ENCODE peak calls at places on chromosomes 7 and 10, in nine cellular contexts. T, L, U, O, H, C, B, Y and W are unnamed samples. For H3K4me1, the result is how much of the 10 kb centered on the place peaks cover.

GRCh38 chr7:44631458-44632115 is 25.2 kb downstream of the OGDH start:
- DNase-seq in T (peak), O (peak), B (no peak), C (peak), Y (no peak), L (no peak), U (no peak), H (peak), W (no peak)

GRCh38 chr10:101238732-101239105 is 9.5 kb upstream of the LBX1 start:
- DNase-seq in Y (no peak), H (peak), T (no peak), B (no peak), L (no peak), C (no peak), U (no peak), O (no peak), W (no peak)

GRCh38 chr10:93815304-93816091 is 57.8 kb downstream of the LGI1 start:
- DNase-seq in C (peak), H (no peak), U (no peak), Y (no peak), B (no peak), L (no peak), T (no peak), O (no peak), W (no peak)

GRCh38 chr10:77381750-77382149 is 255.9 kb downstream of the KCNMA1 start:
- DNase-seq in B (no peak), T (no peak), L (no peak), C (no peak), O (no peak), U (no peak), Y (no peak), H (no peak), W (no peak)

GRCh38 chr10:118546479-118546878 is 49.0 kb downstream of the PRLHR start:
- DNase-seq in L (no peak), C (no peak), T (no peak), U (no peak), B (no peak), Y (no peak), O (no peak), H (no peak), W (no peak)

GRCh38 chr10:132365102-132365501 is 31.9 kb upstream of the PWWP2B start:
- DNase-seq in U (no peak), L (no peak), T (no peak), B (no peak), O (no peak), H (no peak), C (no peak), Y (no peak), W (no peak)

GRCh38 chr10:109770000-109770399 is 153.3 kb downstream of the XPNPEP1 start:
- DNase-seq in B (no peak), L (no peak), C (no peak), Y (no peak), U (no peak), T (no peak), O (no peak), H (no peak), W (no peak)

GRCh38 chr7:129825554-129826267 is 127.0 kb downstream of the UBE2H start:
- DNase-seq in T (no peak), H (peak), L (peak), C (peak), B (peak), U (peak), Y (peak), O (peak), W (peak)

GRCh38 chr7:148501707-148502139 is 88.8 kb upstream of the C7orf33 start:
- DNase-seq in H (peak), O (no peak), B (no peak), C (peak), T (peak), L (no peak), U (peak), Y (no peak), W (peak)

GRCh38 chr7:8035647-8036518 is 67.3 kb downstream of the GLCCI1 start:
- DNase-seq in U (peak), B (no peak), H (peak), C (peak), O (peak), Y (no peak), L (no peak), T (peak), W (peak)

GRCh38 chr7:87445897-87446296 is 29.6 kb downstream of the ABCB4 start:
- DNase-seq in L (no peak), U (no peak), B (no peak), O (no peak), H (no peak), Y (no peak), C (no peak), T (no peak), W (no peak)

GRCh38 chr7:34096135-34096775 is 190.9 kb downstream of the BMPER start:
- DNase-seq in Y (peak), B (peak), H (peak), O (no peak), U (no peak), L (no peak), T (peak), C (peak), W (no peak)

GRCh38 chr7:47067215-47067614 is 514.7 kb downstream of the TNS3 start:
- DNase-seq in O (no peak), B (no peak), H (no peak), C (no peak), L (no peak), Y (no peak), U (no peak), T (no peak), W (no peak)

GRCh38 chr10:132520147-132520811 is 17.3 kb upstream of the INPP5A start:
- DNase-seq in L (no peak), T (peak), B (no peak), H (peak), O (no peak), U (no peak), Y (peak), C (peak), W (no peak)

GRCh38 chr7:35785250-35785649 is 15.6 kb upstream of the SEPTIN7 start:
- DNase-seq in C (no peak), B (no peak), H (no peak), Y (no peak), U (no peak), L (no peak), O (no peak), T (no peak), W (no peak)

GRCh38 chr7:70035509-70035908 is 437.2 kb downstream of the AUTS2 start:
- DNase-seq in Y (no peak), T (no peak), U (no peak), O (no peak), C (no peak), B (no peak), L (no peak), H (peak), W (no peak)

GRCh38 chr7:5424689-5425506 is 1.3 kb upstream of the TNRC18 start:
- DNase-seq in T (no peak), O (no peak), B (peak), Y (peak), L (no peak), H (peak), C (peak), U (peak), W (peak)

GRCh38 chr7:132138817-132139216 is 437.5 kb downstream of the PLXNA4 start:
- DNase-seq in H (no peak), Y (no peak), U (no peak), B (no peak), T (peak), O (no peak), C (no peak), L (no peak), W (no peak)

GRCh38 chr10:113752553-113752952 is 1.1 kb downstream of the PLEKHS1 start:
- DNase-seq in U (no peak), L (no peak), O (no peak), T (no peak), H (no peak), Y (no peak), C (no peak), B (no peak), W (peak)
- H3K27ac ChIP-seq in U (no peak), L (no peak), O (no peak), T (no peak), H (no peak), Y (no peak), C (no peak), B (no peak), W (peak)

GRCh38 chr7:27606270-27607209 is 56.1 kb downstream of the HIBADH start:
- DNase-seq in U (no peak), Y (no peak), H (peak), C (peak), T (peak), L (no peak), B (no peak), O (no peak), W (peak)
- H3K4me1 ChIP-seq in U (under half), Y (under half), H (under half), C (under half), T (under half), L (half or more), B (under half), O (under half), W (under half)

DNA sequence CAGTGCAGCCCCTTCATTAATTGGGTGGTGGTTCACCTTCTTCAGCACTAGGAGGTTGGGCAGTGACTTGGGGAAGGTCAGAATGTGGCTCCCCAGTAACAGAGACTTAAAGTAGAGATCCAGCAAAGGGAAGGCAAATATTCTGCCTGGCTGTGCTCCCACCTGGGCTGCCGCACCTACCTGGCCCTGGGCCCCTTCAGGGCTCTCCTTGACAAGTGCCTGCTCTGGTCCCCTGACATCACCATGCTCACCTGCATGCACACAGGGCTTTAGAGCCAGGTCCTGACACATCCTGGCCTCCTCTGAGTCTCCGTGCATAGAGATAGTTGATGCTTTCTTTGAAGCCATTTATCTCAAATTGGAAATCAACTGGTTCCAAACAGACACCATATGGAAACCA is 1.8 kb downstream of the CLRN3 start:
- DNase-seq in Y (no peak), H (no peak), C (no peak), B (no peak), U (no peak), T (no peak), O (no peak), L (no peak), W (peak)
- H3K27ac ChIP-seq in Y (no peak), H (no peak), C (peak), B (no peak), U (no peak), T (no peak), O (no peak), L (no peak), W (peak)

GRCh38 chr7:77409739-77410545 is 6.2 kb downstream of the GSAP start:
- DNase-seq in L (no peak), C (no peak), T (peak), Y (no peak), O (no peak), U (no peak), B (no peak), H (peak), W (no peak)
- H3K4me1 ChIP-seq in L (under half), C (under half), T (under half), Y (under half), O (under half), U (under half), B (under half), H (under half), W (under half)

DNA sequence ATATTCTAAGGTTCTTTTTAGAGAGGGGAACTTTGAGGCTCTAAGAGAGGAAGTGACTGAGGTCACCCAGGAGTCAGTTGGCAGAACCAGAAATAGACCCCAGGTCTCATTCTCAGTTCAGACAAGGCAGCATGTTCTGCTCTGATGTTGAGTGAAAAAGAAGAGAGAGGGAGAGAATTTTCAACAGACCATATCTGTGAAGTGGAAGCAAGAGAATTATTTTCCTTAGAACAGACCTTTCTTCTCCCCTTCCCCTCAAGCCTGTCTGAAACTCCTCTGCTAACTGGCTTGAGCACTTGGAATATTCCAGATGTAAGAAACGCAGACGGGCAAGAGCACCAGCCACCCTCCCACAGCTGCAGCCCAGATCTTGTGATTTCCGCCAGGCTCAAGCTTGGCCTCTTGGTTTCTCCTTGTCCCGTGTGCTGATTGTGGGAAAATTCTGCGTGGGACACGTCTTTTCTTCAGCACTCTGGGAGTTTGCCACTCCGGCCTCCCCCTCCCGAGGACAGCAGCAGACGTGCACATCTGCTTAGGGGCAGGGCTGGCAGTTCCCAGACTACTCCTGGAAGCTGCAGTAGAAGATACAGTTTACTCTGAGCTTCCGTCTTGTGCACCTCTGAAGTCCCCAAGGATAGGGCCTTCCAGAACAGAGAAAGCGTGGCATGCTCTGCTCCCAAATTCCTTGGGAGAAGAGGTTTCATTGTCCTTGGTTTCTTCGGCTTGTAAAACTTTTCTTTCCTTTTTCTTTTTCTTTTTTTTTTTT is 22.7 kb upstream of the IKZF1 start:
- DNase-seq in O (no peak), Y (peak), B (peak), T (no peak), C (no peak), U (peak), H (no peak), L (no peak), W (no peak)
- H3K27ac ChIP-seq in O (no peak), Y (no peak), B (no peak), T (no peak), C (no peak), U (peak), H (no peak), L (no peak), W (peak)

GRCh38 chr7:158816271-158816670 is 13.0 kb downstream of the ESYT2 start:
- DNase-seq in Y (no peak), L (no peak), O (no peak), U (no peak), C (peak), H (peak), T (no peak), B (no peak), W (no peak)

GRCh38 chr7:158815471-158816128 is 13.7 kb downstream of the ESYT2 start:
- DNase-seq in C (no peak), Y (no peak), O (no peak), H (peak), U (no peak), L (no peak), T (peak), B (no peak), W (no peak)

GRCh38 chr7:158815046-158815445 is 14.3 kb downstream of the ESYT2 start:
- DNase-seq in L (no peak), H (peak), T (peak), U (no peak), C (no peak), Y (no peak), O (no peak), B (no peak), W (no peak)

GRCh38 chr7:158818325-158819213 is 10.7 kb downstream of the ESYT2 start:
- DNase-seq in L (peak), H (peak), C (peak), Y (peak), T (peak), U (no peak), B (peak), O (peak), W (peak)

DNA sequence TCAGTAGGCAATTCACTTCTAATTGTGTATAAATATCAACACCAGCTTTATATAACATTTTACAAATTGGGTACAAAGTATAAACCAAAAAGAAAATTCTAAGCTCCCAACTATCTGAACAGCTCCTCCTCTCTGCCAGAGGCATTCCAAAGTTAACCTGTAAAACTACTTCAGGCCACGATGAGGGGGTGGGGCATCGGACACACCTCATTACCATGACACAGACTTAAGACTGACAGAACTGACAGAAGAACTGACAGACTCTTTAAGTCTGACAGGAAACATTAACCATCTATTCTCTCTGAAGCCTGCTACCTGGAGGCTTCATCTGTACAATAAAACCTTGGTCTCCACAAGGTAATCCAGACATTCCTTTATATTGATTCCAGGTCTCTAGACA is 12.3 kb downstream of the ESYT2 start:
- DNase-seq in T (no peak), C (peak), Y (no peak), U (no peak), H (no peak), L (no peak), B (no peak), O (no peak), W (peak)
- H3K4me1 ChIP-seq in T (under half), C (half or more), Y (half or more), U (half or more), H (under half), L (half or more), B (half or more), O (half or more), W (under half)

GRCh38 chr10:79560160-79560709 is at the start of gene SFTPA2:
- DNase-seq in B (no peak), H (no peak), Y (no peak), O (no peak), T (no peak), U (no peak), C (no peak), L (no peak), W (no peak)
- H3K27ac ChIP-seq in B (no peak), H (no peak), Y (no peak), O (no peak), T (no peak), U (no peak), C (no peak), L (no peak), W (no peak)

GRCh38 chr7:100799037-100799896 is 28.1 kb downstream of the EPHB4 start:
- DNase-seq in H (peak), U (peak), B (peak), T (peak), C (peak), Y (peak), L (peak), O (peak), W (peak)

GRCh38 chr7:100793806-100794660 is 33.3 kb downstream of the EPHB4 start:
- DNase-seq in U (no peak), T (peak), C (no peak), B (no peak), H (no peak), O (no peak), Y (no peak), L (no peak), W (no peak)

GRCh38 chr7:100791881-100792666 is 35.2 kb downstream of the EPHB4 start:
- DNase-seq in H (no peak), B (no peak), L (no peak), T (no peak), U (no peak), O (no peak), C (no peak), Y (no peak), W (no peak)

GRCh38 chr7:100789055-100789454 is 38.3 kb downstream of the EPHB4 start:
- DNase-seq in C (no peak), O (no peak), B (no peak), L (no peak), Y (no peak), U (no peak), T (no peak), H (no peak), W (no peak)

DNA sequence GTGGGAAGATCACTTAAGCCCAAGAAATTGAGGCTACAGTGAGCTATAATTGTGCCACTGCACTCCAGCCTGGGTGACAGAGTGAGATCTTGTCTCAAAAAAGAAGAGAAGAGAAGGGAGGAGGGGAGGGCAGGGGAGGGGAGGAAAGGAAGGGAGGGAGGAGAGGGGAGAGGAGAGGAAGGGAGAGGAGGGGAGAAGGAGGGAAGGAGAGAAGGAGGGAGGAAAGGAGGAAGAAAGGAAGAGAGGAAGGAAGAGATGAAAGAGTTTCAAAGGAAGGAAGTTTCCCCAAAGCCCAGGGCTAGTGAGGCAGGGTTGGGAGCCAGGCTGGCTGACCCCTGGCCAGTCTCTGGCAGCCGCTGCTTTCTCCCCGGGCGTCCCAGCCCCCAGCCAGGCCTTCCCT is 32.6 kb downstream of the EPHB4 start:
- DNase-seq in H (no peak), O (no peak), C (no peak), U (no peak), T (no peak), Y (no peak), B (no peak), L (no peak), W (no peak)
- H3K4me1 ChIP-seq in H (under half), O (under half), C (under half), U (under half), T (under half), Y (under half), B (under half), L (under half), W (under half)

GRCh38 chr7:134886353-134887057 is 99.8 kb upstream of the AGBL3 start:
- DNase-seq in Y (peak), L (no peak), B (peak), C (peak), U (no peak), H (peak), T (peak), O (no peak), W (no peak)
- H3K27ac ChIP-seq in Y (peak), L (peak), B (peak), C (peak), U (no peak), H (peak), T (peak), O (no peak), W (no peak)